ENCODE peak calls at places on chromosomes 11 and 22, in eight cellular contexts. One of them, this sample, is unnamed.

GRCh38 chr11:101436511-101437142 is 147.2 kb downstream of the TRPC6 start:
- DNase-seq in SK-N-SH: peak
- DNase-seq in stomach: peak
- DNase-seq in transverse colon: peak
- DNase-seq in tibial nerve: no peak
- DNase-seq in suprapubic skin: no peak
- DNase-seq in sigmoid colon: no peak
- DNase-seq in HepG2: peak
- DNase-seq in this sample: peak

GRCh38 chr22:37044634-37045625 is 6.6 kb upstream of the KCTD17 start:
- DNase-seq in sigmoid colon: no peak
- DNase-seq in transverse colon: no peak
- DNase-seq in suprapubic skin: no peak
- DNase-seq in HepG2: no peak
- DNase-seq in stomach: no peak
- DNase-seq in tibial nerve: no peak
- DNase-seq in SK-N-SH: no peak
- DNase-seq in this sample: no peak

GRCh38 chr11:2933376-2934056 is 4.3 kb upstream of the PHLDA2 start:
- DNase-seq in stomach: peak
- DNase-seq in tibial nerve: peak
- DNase-seq in sigmoid colon: peak
- DNase-seq in transverse colon: peak
- DNase-seq in HepG2: no peak
- DNase-seq in SK-N-SH: peak
- DNase-seq in suprapubic skin: peak
- DNase-seq in this sample: no peak

GRCh38 chr11:79762271-79762935 is 321.6 kb upstream of the TENM4 start:
- DNase-seq in SK-N-SH: no peak
- DNase-seq in sigmoid colon: no peak
- DNase-seq in HepG2: peak
- DNase-seq in stomach: no peak
- DNase-seq in suprapubic skin: no peak
- DNase-seq in tibial nerve: no peak
- DNase-seq in transverse colon: no peak
- DNase-seq in this sample: no peak

GRCh38 chr22:50396751-50397370 is 53.7 kb downstream of the PPP6R2 start:
- DNase-seq in sigmoid colon: no peak
- DNase-seq in HepG2: peak
- DNase-seq in transverse colon: no peak
- DNase-seq in SK-N-SH: no peak
- DNase-seq in stomach: no peak
- DNase-seq in tibial nerve: no peak
- DNase-seq in suprapubic skin: no peak
- DNase-seq in this sample: no peak

GRCh38 chr11:13119361-13119760 is 110.2 kb downstream of the RASSF10 start:
- DNase-seq in tibial nerve: no peak
- DNase-seq in stomach: no peak
- DNase-seq in transverse colon: no peak
- DNase-seq in suprapubic skin: no peak
- DNase-seq in SK-N-SH: no peak
- DNase-seq in HepG2: no peak
- DNase-seq in sigmoid colon: no peak
- DNase-seq in this sample: no peak

GRCh38 chr22:22763512-22763911 is 119.1 kb downstream of the GGTLC2 start:
- DNase-seq in stomach: no peak
- DNase-seq in sigmoid colon: no peak
- DNase-seq in tibial nerve: no peak
- DNase-seq in HepG2: no peak
- DNase-seq in SK-N-SH: no peak
- DNase-seq in transverse colon: no peak
- DNase-seq in suprapubic skin: no peak
- DNase-seq in this sample: no peak

GRCh38 chr11:122215244-122215992 is 99.4 kb upstream of the BLID start:
- DNase-seq in transverse colon: peak
- DNase-seq in SK-N-SH: peak
- DNase-seq in stomach: peak
- DNase-seq in HepG2: peak
- DNase-seq in tibial nerve: peak
- DNase-seq in sigmoid colon: peak
- DNase-seq in suprapubic skin: peak
- DNase-seq in this sample: peak

GRCh38 chr11:15180212-15180814 is 65.6 kb downstream of the INSC start:
- DNase-seq in tibial nerve: no peak
- DNase-seq in suprapubic skin: no peak
- DNase-seq in SK-N-SH: no peak
- DNase-seq in transverse colon: no peak
- DNase-seq in sigmoid colon: no peak
- DNase-seq in HepG2: no peak
- DNase-seq in stomach: no peak
- DNase-seq in this sample: no peak

GRCh38 chr22:33807465-33807864 is 112.8 kb downstream of the LARGE1 start:
- DNase-seq in tibial nerve: no peak
- DNase-seq in HepG2: no peak
- DNase-seq in stomach: no peak
- DNase-seq in transverse colon: no peak
- DNase-seq in suprapubic skin: no peak
- DNase-seq in SK-N-SH: no peak
- DNase-seq in sigmoid colon: no peak
- DNase-seq in this sample: no peak

GRCh38 chr22:43533131-43533530 is 121.3 kb downstream of the MPPED1 start:
- DNase-seq in transverse colon: no peak
- DNase-seq in tibial nerve: no peak
- DNase-seq in stomach: no peak
- DNase-seq in suprapubic skin: no peak
- DNase-seq in SK-N-SH: no peak
- DNase-seq in HepG2: no peak
- DNase-seq in sigmoid colon: peak
- DNase-seq in this sample: no peak

GRCh38 chr22:47067911-47068654 is 305.6 kb downstream of the TBC1D22A start:
- DNase-seq in HepG2: no peak
- DNase-seq in suprapubic skin: peak
- DNase-seq in transverse colon: peak
- DNase-seq in stomach: peak
- DNase-seq in sigmoid colon: no peak
- DNase-seq in tibial nerve: no peak
- DNase-seq in SK-N-SH: no peak
- DNase-seq in this sample: peak

GRCh38 chr11:3049430-3050243 is 7.6 kb downstream of the CARS1 start:
- DNase-seq in sigmoid colon: peak
- DNase-seq in HepG2: no peak
- DNase-seq in tibial nerve: peak
- DNase-seq in SK-N-SH: peak
- DNase-seq in transverse colon: peak
- DNase-seq in suprapubic skin: peak
- DNase-seq in stomach: peak
- DNase-seq in this sample: peak

GRCh38 chr11:36265793-36266628 is 23.2 kb downstream of the COMMD9 start:
- DNase-seq in SK-N-SH: peak
- DNase-seq in HepG2: peak
- DNase-seq in transverse colon: peak
- DNase-seq in tibial nerve: no peak
- DNase-seq in sigmoid colon: peak
- DNase-seq in suprapubic skin: no peak
- DNase-seq in stomach: peak
- DNase-seq in this sample: peak

GRCh38 chr22:25898707-25899365 is 156.8 kb downstream of the MYO18B start:
- DNase-seq in sigmoid colon: no peak
- DNase-seq in suprapubic skin: no peak
- DNase-seq in stomach: no peak
- DNase-seq in transverse colon: no peak
- DNase-seq in tibial nerve: no peak
- DNase-seq in SK-N-SH: no peak
- DNase-seq in HepG2: peak
- DNase-seq in this sample: no peak

DNA sequence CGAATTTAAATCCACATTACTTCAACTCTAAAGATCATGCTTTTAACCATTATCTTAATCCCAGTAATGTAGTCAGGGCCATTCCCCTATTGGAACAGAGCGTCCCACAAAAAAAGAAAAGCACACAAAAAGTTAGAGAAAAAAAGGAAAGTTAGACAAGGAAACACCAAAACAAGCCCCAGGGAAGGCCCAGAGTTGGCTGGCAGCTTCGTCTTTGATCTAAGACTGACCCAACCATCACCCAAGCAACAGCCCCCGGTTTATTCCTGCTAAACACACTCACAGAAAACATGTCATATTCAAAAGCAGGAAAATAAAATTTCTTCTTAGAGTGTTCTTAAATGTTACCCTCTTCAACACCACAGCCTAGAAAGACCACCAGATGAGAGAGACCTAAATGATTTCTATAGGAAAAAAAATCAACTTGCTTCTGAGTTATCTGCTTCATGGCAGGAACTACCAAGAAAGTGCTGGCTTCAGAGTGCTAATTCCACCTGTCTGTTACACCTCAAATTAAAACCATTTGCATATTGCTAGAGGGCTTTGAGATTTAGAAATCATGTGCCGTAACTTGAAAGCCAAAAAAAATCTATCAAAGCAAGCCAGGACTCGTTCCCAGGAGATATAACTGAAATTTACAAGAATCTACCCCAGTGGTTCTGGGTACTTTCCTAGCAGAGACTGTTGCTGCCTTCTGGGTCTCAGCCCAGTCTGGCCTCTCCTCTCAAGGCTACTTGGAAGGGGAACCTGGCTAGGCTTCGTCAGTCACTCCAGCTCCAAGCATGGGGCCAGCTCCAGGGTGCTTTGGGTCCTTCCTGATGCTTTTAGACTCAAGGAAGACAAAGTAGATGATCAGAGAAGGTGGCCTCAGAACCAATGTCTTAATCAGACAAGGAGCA is 31.2 kb downstream of the POU2AF3 start:
- DNase-seq in HepG2: no peak
- DNase-seq in tibial nerve: no peak
- DNase-seq in SK-N-SH: no peak
- DNase-seq in stomach: no peak
- DNase-seq in suprapubic skin: no peak
- DNase-seq in transverse colon: no peak
- DNase-seq in sigmoid colon: peak
- DNase-seq in this sample: peak
- TF ChIP-seq EP300 in HepG2: no peak
- TF ChIP-seq EP300 in tibial nerve: peak
- TF ChIP-seq EP300 in SK-N-SH: no peak
- TF ChIP-seq EP300 in stomach: no peak
- TF ChIP-seq EP300 in suprapubic skin: no peak
- TF ChIP-seq EP300 in transverse colon: no peak
- TF ChIP-seq EP300 in sigmoid colon: no peak
- TF ChIP-seq EP300 in this sample: no peak

DNA sequence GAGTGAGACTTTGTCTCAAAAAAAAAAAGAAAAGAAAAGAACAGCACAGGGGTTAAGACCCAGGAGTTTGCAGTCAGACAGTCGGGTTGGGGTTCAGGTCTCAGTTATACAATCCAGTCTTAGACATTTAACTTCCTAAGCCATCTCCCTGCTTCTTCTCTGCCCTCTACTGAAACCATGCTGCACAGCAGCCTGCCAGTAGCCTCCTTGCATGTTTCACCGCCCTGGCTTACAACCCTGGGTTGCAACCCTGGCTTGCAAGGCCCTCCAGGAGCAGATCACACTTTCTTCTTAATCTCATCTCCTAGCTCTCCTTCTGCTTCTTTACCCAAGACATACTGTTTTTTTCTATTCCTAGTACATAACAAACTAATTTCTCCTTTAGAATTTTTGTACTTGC is 5.9 kb upstream of the B3GAT3 start:
- DNase-seq in tibial nerve: no peak
- DNase-seq in sigmoid colon: no peak
- DNase-seq in HepG2: no peak
- DNase-seq in transverse colon: no peak
- DNase-seq in stomach: no peak
- DNase-seq in suprapubic skin: no peak
- DNase-seq in SK-N-SH: no peak
- DNase-seq in this sample: no peak
- TF ChIP-seq CTCF in tibial nerve: no peak
- TF ChIP-seq CTCF in sigmoid colon: no peak
- TF ChIP-seq CTCF in HepG2: peak
- TF ChIP-seq CTCF in transverse colon: no peak
- TF ChIP-seq CTCF in stomach: no peak
- TF ChIP-seq CTCF in suprapubic skin: no peak
- TF ChIP-seq CTCF in SK-N-SH: peak
- TF ChIP-seq CTCF in this sample: no peak

GRCh38 chr11:117492578-117493251 is 165.1 kb downstream of the CEP164 start:
- DNase-seq in tibial nerve: no peak
- DNase-seq in transverse colon: no peak
- DNase-seq in HepG2: no peak
- DNase-seq in SK-N-SH: peak
- DNase-seq in stomach: no peak
- DNase-seq in sigmoid colon: no peak
- DNase-seq in suprapubic skin: no peak
- DNase-seq in this sample: no peak
- H3K27ac ChIP-seq in tibial nerve: no peak
- H3K27ac ChIP-seq in transverse colon: no peak
- H3K27ac ChIP-seq in HepG2: no peak
- H3K27ac ChIP-seq in SK-N-SH: no peak
- H3K27ac ChIP-seq in stomach: no peak
- H3K27ac ChIP-seq in sigmoid colon: no peak
- H3K27ac ChIP-seq in suprapubic skin: no peak
- H3K27ac ChIP-seq in this sample: no peak

DNA sequence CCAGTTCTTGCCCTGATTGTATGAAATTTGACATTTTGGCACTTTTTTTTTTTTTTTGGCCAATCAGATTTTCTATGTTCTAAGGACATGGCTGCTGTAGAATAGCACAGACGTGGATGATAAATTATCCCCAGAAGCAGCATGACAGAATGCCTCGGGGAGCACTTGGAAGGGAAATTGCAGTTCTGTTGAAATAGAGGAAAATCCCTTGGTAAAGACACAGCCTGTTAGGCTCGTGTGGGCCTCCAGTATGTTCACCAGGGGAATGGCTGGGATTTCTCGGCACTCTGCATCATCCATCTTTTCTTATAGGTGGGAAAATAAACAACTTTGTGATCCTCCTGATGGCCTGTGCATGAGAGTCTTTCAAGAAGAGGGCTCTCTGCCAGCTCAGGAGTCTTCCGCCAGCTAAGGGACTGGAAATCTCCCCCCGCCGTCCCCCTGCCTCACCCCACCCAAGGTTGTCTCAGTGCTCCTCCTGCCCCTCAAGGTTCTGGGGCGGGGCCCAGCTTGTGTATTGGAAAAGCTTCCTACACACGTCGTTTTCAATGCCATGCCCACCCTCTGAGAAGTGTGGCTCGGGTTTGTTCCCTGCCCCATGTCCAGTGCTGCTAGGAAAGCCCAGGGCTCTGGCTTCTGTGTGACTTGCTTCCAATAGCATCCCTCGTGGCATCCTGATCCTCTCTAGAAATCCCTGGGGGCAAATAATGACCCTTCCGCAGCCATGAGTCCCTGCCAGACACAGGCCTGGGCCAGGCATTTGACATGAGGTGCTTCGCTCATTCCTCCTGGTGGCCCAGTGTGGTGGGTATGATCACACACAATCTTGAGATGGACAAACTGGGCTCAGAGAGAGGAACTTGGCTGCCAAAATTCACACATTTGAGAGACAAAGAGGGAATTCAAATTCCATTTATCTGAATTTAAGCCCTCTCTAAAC is 70.6 kb upstream of the ATXN10 start:
- DNase-seq in SK-N-SH: no peak
- DNase-seq in transverse colon: no peak
- DNase-seq in tibial nerve: no peak
- DNase-seq in stomach: no peak
- DNase-seq in suprapubic skin: no peak
- DNase-seq in HepG2: no peak
- DNase-seq in sigmoid colon: peak
- DNase-seq in this sample: no peak
- TF ChIP-seq EP300 in SK-N-SH: no peak
- TF ChIP-seq EP300 in transverse colon: no peak
- TF ChIP-seq EP300 in tibial nerve: no peak
- TF ChIP-seq EP300 in stomach: no peak
- TF ChIP-seq EP300 in suprapubic skin: no peak
- TF ChIP-seq EP300 in HepG2: no peak
- TF ChIP-seq EP300 in sigmoid colon: no peak
- TF ChIP-seq EP300 in this sample: no peak

This sample was measured in ovary.